ENCODE peak calls at places on chromosomes 2 and 18, in seven cellular contexts. A, V, C, M, Q, B and L are unnamed samples.

GRCh38 chr2:232731470-232731869 is 34.3 kb downstream of the GIGYF2 start:
- DNase-seq in A (no peak), V (no peak), C (no peak), M (peak), Q (peak), B (no peak), L (no peak)

GRCh38 chr2:235765181-235765820 is 271.5 kb downstream of the AGAP1 start:
- DNase-seq in A (no peak), V (no peak), C (peak), M (peak), Q (peak), B (peak), L (peak)

GRCh38 chr2:181106789-181107418 is 126.5 kb downstream of the UBE2E3 start:
- DNase-seq in A (no peak), V (no peak), C (peak), M (peak), Q (peak), B (peak), L (peak)

GRCh38 chr2:173831312-173832229 is 133.6 kb downstream of the SP3 start:
- DNase-seq in A (no peak), V (peak), C (peak), M (peak), Q (peak), B (no peak), L (peak)

GRCh38 chr2:1653137-1653789 is 91.1 kb downstream of the PXDN start:
- DNase-seq in A (no peak), V (no peak), C (peak), M (peak), Q (peak), B (peak), L (peak)

GRCh38 chr2:20080839-20081348 is 29.5 kb upstream of the LAPTM4A start:
- DNase-seq in A (no peak), V (no peak), C (no peak), M (no peak), Q (no peak), B (no peak), L (no peak)

GRCh38 chr2:170201262-170201661 is 23.3 kb downstream of the MYO3B start:
- DNase-seq in A (no peak), V (no peak), C (no peak), M (no peak), Q (no peak), B (no peak), L (no peak)

GRCh38 chr18:58781627-58782194 is 83.0 kb upstream of the ZNF532 start:
- DNase-seq in A (peak), V (peak), C (no peak), M (peak), Q (peak), B (peak), L (peak)

GRCh38 chr2:98846041-98846440 is 90.0 kb downstream of the CRACDL start:
- DNase-seq in A (no peak), V (no peak), C (no peak), M (no peak), Q (no peak), B (no peak), L (no peak)

GRCh38 chr2:215664847-215665525 is 229.1 kb upstream of the FN1 start:
- DNase-seq in A (no peak), V (no peak), C (peak), M (peak), Q (peak), B (peak), L (peak)

GRCh38 chr18:51342815-51343214 is 145.3 kb upstream of the MEX3C start:
- DNase-seq in A (no peak), V (no peak), C (peak), M (no peak), Q (no peak), B (no peak), L (peak)

GRCh38 chr18:24942144-24942543 is 409.8 kb downstream of the ZNF521 start:
- DNase-seq in A (no peak), V (no peak), C (no peak), M (no peak), Q (no peak), B (no peak), L (no peak)

GRCh38 chr2:206383669-206384068 is 59.7 kb upstream of the ADAM23 start:
- DNase-seq in A (no peak), V (no peak), C (no peak), M (no peak), Q (no peak), B (no peak), L (no peak)

GRCh38 chr2:167181674-167182073 is 293.4 kb downstream of the XIRP2 start:
- DNase-seq in A (no peak), V (no peak), C (no peak), M (no peak), Q (no peak), B (no peak), L (no peak)

GRCh38 chr2:71275939-71276310 is 49.0 kb upstream of the PAIP2B start:
- DNase-seq in A (no peak), V (no peak), C (no peak), M (no peak), Q (no peak), B (no peak), L (no peak)

GRCh38 chr2:202171246-202171833 is 67.1 kb downstream of the SUMO1 start:
- DNase-seq in A (no peak), V (no peak), C (no peak), M (no peak), Q (peak), B (no peak), L (no peak)

GRCh38 chr18:22470511-22471181 is 52.9 kb upstream of the CTAGE1 start:
- DNase-seq in A (no peak), V (no peak), C (no peak), M (no peak), Q (no peak), B (no peak), L (no peak)

GRCh38 chr2:128361376-128362131 is 42.9 kb upstream of the HS6ST1 start:
- DNase-seq in A (no peak), V (no peak), C (no peak), M (no peak), Q (no peak), B (no peak), L (no peak)

GRCh38 chr2:118670281-118670680 is 177.2 kb downstream of the EN1 start:
- DNase-seq in A (no peak), V (no peak), C (no peak), M (peak), Q (peak), B (no peak), L (no peak)

GRCh38 chr2:82790277-82791021 is 1668.6 kb downstream of the SUCLG1 start:
- DNase-seq in A (no peak), V (no peak), C (peak), M (peak), Q (peak), B (peak), L (peak)

GRCh38 chr2:99710720-99711612 is 221.1 kb upstream of the REV1 start:
- DNase-seq in A (no peak), V (no peak), C (no peak), M (peak), Q (peak), B (no peak), L (no peak)

GRCh38 chr2:217551229-217551909 is 451.4 kb downstream of the TNS1 start:
- DNase-seq in A (no peak), V (no peak), C (no peak), M (peak), Q (peak), B (no peak), L (peak)

GRCh38 chr2:111119004-111119846 is 1.5 kb upstream of the BCL2L11 start:
- DNase-seq in A (peak), V (no peak), C (no peak), M (no peak), Q (no peak), B (no peak), L (no peak)

GRCh38 chr2:168661404-168661869 is 141.0 kb upstream of the NOSTRIN start:
- DNase-seq in A (no peak), V (no peak), C (no peak), M (no peak), Q (no peak), B (no peak), L (no peak)

GRCh38 chr2:100106460-100106859 is 35.9 kb downstream of the AFF3 start:
- DNase-seq in A (no peak), V (no peak), C (no peak), M (no peak), Q (no peak), B (no peak), L (no peak)

GRCh38 chr2:96267159-96267971 is 1.3 kb downstream of the CIAO1 start:
- DNase-seq in A (peak), V (no peak), C (no peak), M (peak), Q (peak), B (peak), L (peak)

GRCh38 chr2:235390108-235390815 is 103.6 kb upstream of the AGAP1 start:
- DNase-seq in A (peak), V (no peak), C (no peak), M (peak), Q (no peak), B (no peak), L (peak)

GRCh38 chr2:85935746-85936208 is 47.0 kb upstream of the ST3GAL5 start:
- DNase-seq in A (no peak), V (no peak), C (peak), M (peak), Q (peak), B (peak), L (peak)

GRCh38 chr2:159088906-159089305 is 120.5 kb downstream of the TANC1 start:
- DNase-seq in A (no peak), V (no peak), C (no peak), M (no peak), Q (no peak), B (no peak), L (no peak)

GRCh38 chr2:170597705-170598420 is 117.3 kb upstream of the SP5 start:
- DNase-seq in A (no peak), V (no peak), C (no peak), M (peak), Q (no peak), B (no peak), L (no peak)

GRCh38 chr2:167114018-167114417 is 225.7 kb downstream of the XIRP2 start:
- DNase-seq in A (no peak), V (no peak), C (no peak), M (no peak), Q (no peak), B (no peak), L (no peak)

GRCh38 chr2:218027426-218028188 is 24.8 kb upstream of the TNS1 start:
- DNase-seq in A (no peak), V (no peak), C (no peak), M (no peak), Q (peak), B (no peak), L (no peak)

GRCh38 chr2:101330253-101330921 is 21.9 kb upstream of the RNF149 start:
- DNase-seq in A (no peak), V (peak), C (no peak), M (no peak), Q (no peak), B (no peak), L (peak)

GRCh38 chr2:173204316-173204715 is 128.7 kb downstream of the MAP3K20 start:
- DNase-seq in A (no peak), V (no peak), C (peak), M (no peak), Q (no peak), B (no peak), L (no peak)

GRCh38 chr2:133312335-133312734 is 255.9 kb downstream of the NCKAP5 start:
- DNase-seq in A (no peak), V (no peak), C (no peak), M (no peak), Q (no peak), B (no peak), L (no peak)

GRCh38 chr2:185638771-185639170 is 99.8 kb upstream of the FSIP2 start:
- DNase-seq in A (no peak), V (no peak), C (no peak), M (no peak), Q (no peak), B (no peak), L (no peak)

GRCh38 chr18:24678113-24678512 is 217.7 kb downstream of the HRH4 start:
- DNase-seq in A (no peak), V (no peak), C (no peak), M (no peak), Q (no peak), B (no peak), L (no peak)

GRCh38 chr2:190627881-190628412 is 20.9 kb upstream of the NAB1 start:
- DNase-seq in A (no peak), V (no peak), C (no peak), M (peak), Q (peak), B (no peak), L (no peak)